ENCODE peak calls at places on chromosomes 12 and 14, in ten cellular contexts. I, P, Y, N, B, M, S, K, G and C are unnamed samples.

GRCh38 chr14:104863131-104863862 is 1.8 kb upstream of the CEP170B start:
- DNase-seq in I (no peak), P (no peak), Y (no peak), N (no peak), B (no peak), M (no peak), S (no peak), K (no peak), G (peak), C (no peak)

GRCh38 chr12:78146365-78146772 is 315.7 kb downstream of the NAV3 start:
- DNase-seq in I (peak), P (no peak), Y (peak), N (peak), B (peak), M (no peak), S (no peak), K (peak), G (peak), C (peak)

GRCh38 chr14:24113801-24114535 is 609 bp upstream of the DCAF11 start:
- DNase-seq in I (peak), P (peak), Y (peak), N (peak), B (peak), M (peak), S (peak), K (peak), G (peak), C (peak)

GRCh38 chr12:51403744-51404143 is 12.5 kb upstream of the GALNT6 start:
- DNase-seq in I (no peak), P (peak), Y (no peak), N (no peak), B (no peak), M (no peak), S (no peak), K (no peak), G (no peak), C (no peak)

GRCh38 chr12:49553512-49554088 is 14.3 kb downstream of the MCRS1 start:
- DNase-seq in I (peak), P (no peak), Y (peak), N (peak), B (peak), M (no peak), S (no peak), K (peak), G (no peak), C (no peak)

GRCh38 chr12:5171701-5172100 is 128.0 kb downstream of the KCNA5 start:
- DNase-seq in I (peak), P (no peak), Y (peak), N (peak), B (no peak), M (no peak), S (no peak), K (peak), G (peak), C (peak)

GRCh38 chr14:88063807-88064206 is 58.9 kb downstream of the GPR65 start:
- DNase-seq in I (peak), P (no peak), Y (peak), N (no peak), B (no peak), M (no peak), S (no peak), K (no peak), G (no peak), C (no peak)

GRCh38 chr12:6335451-6336078 is 6.3 kb downstream of the TNFRSF1A start:
- DNase-seq in I (peak), P (peak), Y (peak), N (peak), B (peak), M (no peak), S (peak), K (peak), G (peak), C (no peak)

GRCh38 chr14:21279783-21280182 is at the start of gene RPGRIP1:
- DNase-seq in I (no peak), P (no peak), Y (no peak), N (no peak), B (no peak), M (no peak), S (no peak), K (no peak), G (no peak), C (no peak)

GRCh38 chr12:44873898-44874297 is 2.2 kb downstream of the NELL2 start:
- DNase-seq in I (peak), P (no peak), Y (peak), N (peak), B (peak), M (no peak), S (no peak), K (no peak), G (peak), C (no peak)

GRCh38 chr12:100843061-100843460 is 48.5 kb downstream of the ANO4 start:
- DNase-seq in I (no peak), P (no peak), Y (no peak), N (no peak), B (no peak), M (no peak), S (no peak), K (no peak), G (no peak), C (no peak)

GRCh38 chr12:50066402-50066801 is 9.0 kb downstream of the ASIC1 start:
- DNase-seq in I (peak), P (peak), Y (peak), N (no peak), B (no peak), M (no peak), S (peak), K (no peak), G (no peak), C (peak)

GRCh38 chr12:5898874-5899273 is 46.2 kb downstream of the ANO2 start:
- DNase-seq in I (no peak), P (no peak), Y (peak), N (no peak), B (no peak), M (no peak), S (no peak), K (no peak), G (no peak), C (no peak)